ENCODE peak calls at places on chromosomes 3 and 15, in five cellular contexts. S is nephron progenitor cell; C is CD4-positive, alpha-beta T cell; J is cardiac muscle cell; W is OCI-LY7. P is an unnamed sample.
A peak's percentile ranks its signal among the peaks of the same experiment; 100 is the strongest.

GRCh38 chr15:99925661-99926461 is 192.6 kb upstream of the LYSMD4 start:
- DNase-seq in S (peak; percentile 41), J (peak; percentile 51), W (no peak), C (peak; percentile 75), P (no peak)

GRCh38 chr3:172993412-172993811 is 147.6 kb downstream of the SPATA16 start:
- DNase-seq in C (no peak), J (no peak), S (no peak), W (no peak), P (no peak)

GRCh38 chr15:60525640-60526039 is 46.7 kb upstream of the ICE2 start:
- DNase-seq in C (no peak), S (no peak), J (no peak), W (no peak), P (no peak)

GRCh38 chr15:62835351-62835750 is 207.2 kb upstream of the TPM1 start:
- DNase-seq in C (no peak), W (no peak), J (no peak), S (no peak), P (no peak)

GRCh38 chr15:74193305-74193718 is 9.3 kb downstream of the STRA6 start:
- DNase-seq in C (no peak), S (no peak), J (no peak), W (no peak), P (no peak)

GRCh38 chr3:196988241-196989029 is 19.8 kb upstream of the PIGZ start:
- DNase-seq in W (peak; percentile 47), S (no peak), J (peak; percentile 79), C (no peak), P (no peak)

GRCh38 chr3:47259114-47259513 is 23.5 kb downstream of the KIF9 start:
- DNase-seq in W (no peak), S (no peak), C (no peak), J (no peak), P (peak; percentile 15)

GRCh38 chr15:51288143-51289065 is 50.0 kb downstream of the CYP19A1 start:
- DNase-seq in W (no peak), C (no peak), J (no peak), S (no peak), P (no peak)

GRCh38 chr3:8239718-8240698 is 261.6 kb upstream of the LMCD1 start:
- DNase-seq in W (peak; percentile 56), J (peak; percentile 71), C (peak; percentile 2), S (peak; percentile 58), P (peak; percentile 64)

GRCh38 chr3:132709761-132710160 is 12.4 kb downstream of the NPHP3 start:
- DNase-seq in S (no peak), W (no peak), J (no peak), C (no peak), P (no peak)

P was measured in HAP-1.